ENCODE peak calls at places on chromosomes 4 and X, in eight cellular contexts. J, M, N, B, H, K, E and G are unnamed samples.

GRCh38 chrX:8048466-8048865 is 121.3 kb upstream of the PNPLA4 start:
- DNase-seq in J (no peak), M (no peak), N (no peak), B (no peak), H (no peak), K (no peak), E (no peak), G (no peak)

GRCh38 chrX:38095971-38096529 is 89.7 kb downstream of the SYTL5 start:
- DNase-seq in J (no peak), M (no peak), N (no peak), B (no peak), H (peak), K (no peak), E (no peak), G (no peak)

GRCh38 chrX:25531096-25531495 is 515.3 kb upstream of the ARX start:
- DNase-seq in J (no peak), M (no peak), N (no peak), B (no peak), H (no peak), K (no peak), E (no peak), G (peak)

GRCh38 chr4:94561249-94562024 is 109.7 kb downstream of the PDLIM5 start:
- DNase-seq in J (peak), M (no peak), N (no peak), B (no peak), H (no peak), K (no peak), E (no peak), G (peak)

GRCh38 chr4:160510925-160511324 is 1408.0 kb downstream of the RAPGEF2 start:
- DNase-seq in J (no peak), M (no peak), N (no peak), B (no peak), H (no peak), K (no peak), E (no peak), G (no peak)

GRCh38 chr4:7753271-7753670 is 186.4 kb downstream of the AFAP1 start:
- DNase-seq in J (no peak), M (no peak), N (no peak), B (no peak), H (peak), K (no peak), E (no peak), G (no peak)

GRCh38 chr4:85639946-85640345 is 165.0 kb downstream of the ARHGAP24 start:
- DNase-seq in J (no peak), M (no peak), N (no peak), B (no peak), H (no peak), K (no peak), E (no peak), G (no peak)

GRCh38 chr4:78928835-78929234 is 10.4 kb downstream of the PAQR3 start:
- DNase-seq in J (no peak), M (no peak), N (no peak), B (no peak), H (no peak), K (no peak), E (no peak), G (no peak)

GRCh38 chrX:11533211-11533651 is 132.5 kb downstream of the ARHGAP6 start:
- DNase-seq in J (peak), M (peak), N (peak), B (peak), H (peak), K (no peak), E (peak), G (peak)

GRCh38 chr4:174437324-174437723 is 85.0 kb downstream of the HPGD start:
- DNase-seq in J (no peak), M (no peak), N (peak), B (peak), H (peak), K (no peak), E (no peak), G (peak)

GRCh38 chr4:164056426-164057142 is 562.1 kb downstream of the TMA16 start:
- DNase-seq in J (no peak), M (no peak), N (no peak), B (no peak), H (no peak), K (no peak), E (no peak), G (no peak)

GRCh38 chr4:112842513-112842912 is 205.6 kb downstream of the LARP7 start:
- DNase-seq in J (no peak), M (no peak), N (no peak), B (no peak), H (no peak), K (no peak), E (no peak), G (no peak)

GRCh38 chr4:37101686-37102085 is 142.9 kb upstream of the NWD2 start:
- DNase-seq in J (no peak), M (no peak), N (no peak), B (no peak), H (no peak), K (no peak), E (no peak), G (no peak)

GRCh38 chr4:143140696-143141095 is 44.0 kb upstream of the USP38 start:
- DNase-seq in J (no peak), M (no peak), N (no peak), B (no peak), H (no peak), K (no peak), E (no peak), G (no peak)

GRCh38 chrX:71103110-71103983 is 3.2 kb downstream of the CXorf65 start:
- DNase-seq in J (no peak), M (peak), N (no peak), B (no peak), H (no peak), K (peak), E (no peak), G (no peak)

GRCh38 chr4:162497564-162498167 is 333.9 kb upstream of the FSTL5 start:
- DNase-seq in J (peak), M (peak), N (peak), B (peak), H (peak), K (no peak), E (no peak), G (peak)

GRCh38 chr4:140790765-140791164 is 34.6 kb upstream of the TBC1D9 start:
- DNase-seq in J (no peak), M (no peak), N (no peak), B (no peak), H (no peak), K (peak), E (peak), G (no peak)

GRCh38 chrX:8868906-8869305 is 67.7 kb upstream of the FAM9A start:
- DNase-seq in J (peak), M (peak), N (no peak), B (no peak), H (no peak), K (no peak), E (no peak), G (peak)

GRCh38 chr4:176467011-176467410 is 147.2 kb downstream of the SPCS3 start:
- DNase-seq in J (peak), M (no peak), N (peak), B (no peak), H (no peak), K (no peak), E (no peak), G (peak)

GRCh38 chr4:104494822-104495559 is at the start of gene CXXC4:
- DNase-seq in J (peak), M (peak), N (no peak), B (no peak), H (no peak), K (peak), E (peak), G (peak)

GRCh38 chr4:41362647-41363383 is 106.1 kb downstream of the UCHL1 start:
- DNase-seq in J (no peak), M (no peak), N (no peak), B (no peak), H (no peak), K (no peak), E (no peak), G (no peak)

GRCh38 chrX:46992070-46992469 is 79.8 kb downstream of the JADE3 start:
- DNase-seq in J (no peak), M (no peak), N (no peak), B (no peak), H (no peak), K (no peak), E (no peak), G (no peak)

GRCh38 chr4:51901363-51901762 is 58.4 kb downstream of the DCUN1D4 start:
- DNase-seq in J (no peak), M (no peak), N (no peak), B (no peak), H (no peak), K (no peak), E (no peak), G (no peak)

GRCh38 chrX:153708415-153708814 is 15.8 kb downstream of the BCAP31 start:
- DNase-seq in J (peak), M (peak), N (no peak), B (no peak), H (peak), K (peak), E (peak), G (peak)

GRCh38 chr4:26884486-26884988 is 23.9 kb downstream of the STIM2 start:
- DNase-seq in J (no peak), M (peak), N (no peak), B (no peak), H (no peak), K (no peak), E (no peak), G (no peak)

GRCh38 chr4:116122131-116122530 is 963.2 kb downstream of the TRAM1L1 start:
- DNase-seq in J (no peak), M (no peak), N (no peak), B (no peak), H (no peak), K (no peak), E (no peak), G (no peak)

GRCh38 chr4:108636246-108636645 is 14.2 kb upstream of the OSTC start:
- DNase-seq in J (no peak), M (no peak), N (no peak), B (no peak), H (no peak), K (no peak), E (no peak), G (peak)

GRCh38 chrX:22373094-22373493 is 100.4 kb downstream of the CBLL2 start:
- DNase-seq in J (no peak), M (no peak), N (no peak), B (no peak), H (no peak), K (no peak), E (no peak), G (no peak)

GRCh38 chr4:10655968-10656367 is 28.6 kb downstream of the CLNK start:
- DNase-seq in J (peak), M (no peak), N (no peak), B (no peak), H (no peak), K (no peak), E (no peak), G (no peak)

GRCh38 chrX:134692990-134693389 is 34.7 kb upstream of the PLAC1 start:
- DNase-seq in J (peak), M (no peak), N (no peak), B (peak), H (no peak), K (no peak), E (no peak), G (no peak)

GRCh38 chr4:165328708-165329107 is 1.2 kb downstream of the MSMO1 start:
- DNase-seq in J (no peak), M (no peak), N (no peak), B (no peak), H (no peak), K (no peak), E (no peak), G (no peak)

GRCh38 chr4:54664400-54664799 is 6.6 kb downstream of the KIT start:
- DNase-seq in J (no peak), M (no peak), N (no peak), B (no peak), H (no peak), K (no peak), E (no peak), G (no peak)

GRCh38 chr4:177367336-177367735 is 57.7 kb downstream of the NEIL3 start:
- DNase-seq in J (no peak), M (no peak), N (peak), B (peak), H (no peak), K (no peak), E (no peak), G (peak)

GRCh38 chr4:7620814-7621176 is 186.1 kb upstream of the PSAPL1 start:
- DNase-seq in J (no peak), M (no peak), N (no peak), B (no peak), H (no peak), K (no peak), E (no peak), G (no peak)

GRCh38 chrX:41313419-41313818 is 20.5 kb upstream of the DDX3X start:
- DNase-seq in J (no peak), M (no peak), N (peak), B (peak), H (peak), K (no peak), E (no peak), G (peak)

GRCh38 chrX:1587161-1587560 is 4.2 kb upstream of the AKAP17A start:
- DNase-seq in J (no peak), M (no peak), N (no peak), B (no peak), H (no peak), K (no peak), E (no peak), G (no peak)